ENCODE peak calls at places on chromosomes 16 and 17, in eight cellular contexts. T, L, V, P, G, N, I and Y are unnamed samples.

GRCh38 chr16:55737966-55738365 is 82.2 kb downstream of the SLC6A2 start:
- DNase-seq in T (no peak), L (no peak), V (no peak), P (no peak), G (no peak), N (no peak), I (no peak), Y (no peak)

GRCh38 chr17:17681744-17682292 is 560 bp downstream of the RAI1 start:
- DNase-seq in T (peak), L (no peak), V (no peak), P (no peak), G (no peak), N (no peak), I (peak), Y (peak)

GRCh38 chr16:19879241-19879792 is 5.3 kb downstream of the GPRC5B start:
- DNase-seq in T (no peak), L (no peak), V (peak), P (no peak), G (no peak), N (no peak), I (no peak), Y (peak)

GRCh38 chr16:85651822-85652430 is 36.8 kb downstream of the GINS2 start:
- DNase-seq in T (no peak), L (no peak), V (no peak), P (no peak), G (no peak), N (no peak), I (no peak), Y (peak)

GRCh38 chr16:72788269-72788809 is 259.6 kb downstream of the ZFHX3 start:
- DNase-seq in T (no peak), L (peak), V (no peak), P (no peak), G (no peak), N (no peak), I (no peak), Y (no peak)

GRCh38 chr16:89922884-89923639 is at the start of gene TUBB3:
- DNase-seq in T (no peak), L (no peak), V (peak), P (peak), G (peak), N (peak), I (no peak), Y (peak)

GRCh38 chr17:60524463-60525346 is 1.3 kb downstream of the APPBP2 start:
- DNase-seq in T (no peak), L (peak), V (peak), P (peak), G (no peak), N (no peak), I (no peak), Y (no peak)

GRCh38 chr17:61253293-61253801 is 146.3 kb upstream of the TBX2 start:
- DNase-seq in T (no peak), L (no peak), V (no peak), P (no peak), G (no peak), N (no peak), I (no peak), Y (peak)

GRCh38 chr17:41284546-41284945 is 9.0 kb downstream of the KRTAP9-7 start:
- DNase-seq in T (no peak), L (peak), V (peak), P (no peak), G (no peak), N (no peak), I (no peak), Y (no peak)

GRCh38 chr17:72416054-72416691 is 295.4 kb downstream of the SOX9 start:
- DNase-seq in T (no peak), L (no peak), V (peak), P (peak), G (no peak), N (no peak), I (no peak), Y (no peak)

GRCh38 chr17:67375054-67375427 is 2.0 kb upstream of the PITPNC1 start:
- DNase-seq in T (no peak), L (no peak), V (no peak), P (no peak), G (no peak), N (no peak), I (no peak), Y (no peak)

GRCh38 chr17:34443832-34444469 is 80.9 kb upstream of the CCL1 start:
- DNase-seq in T (no peak), L (no peak), V (no peak), P (no peak), G (no peak), N (no peak), I (no peak), Y (peak)

GRCh38 chr17:31249742-31250141 is 47.3 kb downstream of the OMG start:
- DNase-seq in T (no peak), L (no peak), V (no peak), P (no peak), G (no peak), N (no peak), I (no peak), Y (no peak)

GRCh38 chr17:75559958-75560533 is 27.6 kb upstream of the MYO15B start:
- DNase-seq in T (no peak), L (no peak), V (no peak), P (no peak), G (no peak), N (no peak), I (no peak), Y (no peak)

GRCh38 chr16:12090162-12090552 is 113.6 kb downstream of the SNX29 start:
- DNase-seq in T (no peak), L (no peak), V (no peak), P (no peak), G (no peak), N (no peak), I (no peak), Y (no peak)

GRCh38 chr17:74392848-74393247 is 25.5 kb downstream of the GPR142 start:
- DNase-seq in T (no peak), L (no peak), V (no peak), P (no peak), G (no peak), N (no peak), I (no peak), Y (no peak)

GRCh38 chr16:84955427-84955826 is 55.9 kb downstream of the ZDHHC7 start:
- DNase-seq in T (no peak), L (no peak), V (no peak), P (no peak), G (no peak), N (no peak), I (no peak), Y (no peak)

GRCh38 chr16:64626771-64627170 is 495.1 kb downstream of the CDH11 start:
- DNase-seq in T (no peak), L (no peak), V (peak), P (no peak), G (no peak), N (no peak), I (no peak), Y (no peak)

GRCh38 chr16:24471616-24472015 is 67.8 kb upstream of the RBBP6 start:
- DNase-seq in T (no peak), L (no peak), V (no peak), P (peak), G (no peak), N (no peak), I (no peak), Y (no peak)

GRCh38 chr17:32591428-32591827 is 104.6 kb downstream of the CDK5R1 start:
- DNase-seq in T (no peak), L (no peak), V (no peak), P (no peak), G (no peak), N (no peak), I (no peak), Y (no peak)

GRCh38 chr16:29994613-29995329 is 646 bp downstream of the HIRIP3 start:
- DNase-seq in T (peak), L (no peak), V (peak), P (no peak), G (no peak), N (no peak), I (no peak), Y (peak)

GRCh38 chr17:72788950-72789585 is 303.4 kb downstream of the SLC39A11 start:
- DNase-seq in T (no peak), L (no peak), V (peak), P (no peak), G (no peak), N (no peak), I (no peak), Y (no peak)

GRCh38 chr16:51670527-51670926 is 519.5 kb upstream of the SALL1 start:
- DNase-seq in T (no peak), L (no peak), V (no peak), P (no peak), G (no peak), N (no peak), I (no peak), Y (no peak)

GRCh38 chr16:74871608-74872007 is 97.0 kb upstream of the FA2H start:
- DNase-seq in T (no peak), L (no peak), V (no peak), P (no peak), G (no peak), N (no peak), I (no peak), Y (no peak)

GRCh38 chr17:82967268-82968032 is 112.0 kb upstream of the METRNL start:
- DNase-seq in T (no peak), L (no peak), V (no peak), P (no peak), G (no peak), N (no peak), I (no peak), Y (no peak)

GRCh38 chr17:70945386-70945785 is 776.1 kb downstream of the KCNJ2 start:
- DNase-seq in T (no peak), L (no peak), V (no peak), P (no peak), G (no peak), N (no peak), I (no peak), Y (no peak)

GRCh38 chr17:17890773-17891759 is 54.3 kb upstream of the SREBF1 start:
- DNase-seq in T (peak), L (peak), V (peak), P (no peak), G (peak), N (no peak), I (peak), Y (peak)